ENCODE peak calls at places on chromosomes 11 and 22, in eight cellular contexts. P is HepG2; J is Peyer's patch; O is uterus; M is tibial nerve; Q is effector memory CD4-positive, alpha-beta T cell; Y is CD4-positive, alpha-beta memory T cell; G is GM23338. K is an unnamed sample.
A peak's percentile ranks its signal among the peaks of the same experiment; 100 is the strongest.

GRCh38 chr22:46110215-46110614 is 40.1 kb upstream of the PPARA start:
- DNase-seq in P (no peak), J (no peak), O (peak; percentile 75), M (no peak), Q (no peak), Y (no peak), G (no peak), K (no peak)

GRCh38 chr11:3198815-3199214 is 19.8 kb downstream of the MRGPRG start:
- DNase-seq in P (no peak), J (no peak), O (no peak), M (no peak), Q (no peak), Y (no peak), G (no peak), K (no peak)

GRCh38 chr22:19108807-19109197 is 13.4 kb downstream of the DGCR2 start:
- DNase-seq in P (no peak), J (no peak), O (no peak), M (no peak), Q (no peak), Y (no peak), G (no peak), K (no peak)

GRCh38 chr11:66123902-66124301 is 53.8 kb downstream of the PACS1 start:
- DNase-seq in P (no peak), J (no peak), O (no peak), M (no peak), Q (no peak), Y (no peak), G (no peak), K (no peak)

GRCh38 chr11:1422481-1422880 is 32.7 kb downstream of the BRSK2 start:
- DNase-seq in P (no peak), J (no peak), O (no peak), M (no peak), Q (no peak), Y (no peak), G (peak; percentile 56), K (no peak)

GRCh38 chr11:27471067-27471587 is 1.5 kb downstream of the LGR4 start:
- DNase-seq in P (peak; percentile 21), J (no peak), O (no peak), M (no peak), Q (no peak), Y (peak; percentile 5), G (peak; percentile 51), K (no peak)

GRCh38 chr11:117600261-117600783 is 196.7 kb downstream of the DSCAML1 start:
- DNase-seq in P (no peak), J (no peak), O (no peak), M (no peak), Q (no peak), Y (no peak), G (no peak), K (no peak)

GRCh38 chr11:73426184-73426845 is 50.1 kb downstream of the RELT start:
- DNase-seq in P (no peak), J (no peak), O (no peak), M (no peak), Q (no peak), Y (no peak), G (no peak), K (no peak)

GRCh38 chr11:110128161-110128560 is 35.0 kb downstream of the ZC3H12C start:
- DNase-seq in P (no peak), J (no peak), O (no peak), M (no peak), Q (no peak), Y (no peak), G (peak; percentile 74), K (no peak)

GRCh38 chr11:63931045-63931444 is 7.8 kb upstream of the NAA40 start:
- DNase-seq in P (no peak), J (no peak), O (no peak), M (no peak), Q (no peak), Y (no peak), G (no peak), K (no peak)

GRCh38 chr11:128678017-128678416 is 15.9 kb upstream of the FLI1 start:
- DNase-seq in P (no peak), J (no peak), O (no peak), M (no peak), Q (no peak), Y (no peak), G (no peak), K (no peak)

GRCh38 chr22:38034278-38034882 is 22.8 kb upstream of the PICK1 start:
- DNase-seq in P (peak; percentile 50), J (no peak), O (peak; percentile 72), M (no peak), Q (no peak), Y (no peak), G (peak; percentile 84), K (no peak)

DNA sequence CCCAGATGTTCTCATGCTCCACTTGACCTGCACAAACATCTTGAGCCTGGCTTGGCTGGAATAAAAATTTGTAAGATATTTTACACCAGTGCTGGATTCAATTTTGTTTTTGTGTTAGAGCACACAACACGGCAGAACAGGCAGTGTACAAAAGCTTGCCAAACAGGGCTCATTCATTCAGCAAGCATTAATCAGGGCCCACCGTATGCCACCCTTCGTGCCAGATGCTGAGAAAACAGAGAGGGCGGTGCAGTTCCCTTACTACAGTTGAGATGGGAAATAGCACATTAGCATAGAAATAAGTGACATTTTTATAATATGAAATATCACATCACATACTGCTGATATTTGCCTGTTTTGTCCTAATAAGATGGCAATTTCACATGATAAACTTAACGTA is 133.2 kb upstream of the PARVA start:
- DNase-seq in P (no peak), J (no peak), O (no peak), M (no peak), Q (no peak), Y (no peak), G (no peak), K (no peak)
- H3K4me1 ChIP-seq in P (peaks cover 27% of the 10 kb centered on the region), J (no peaks in the 10 kb centered on the region), O (no peaks in the 10 kb centered on the region), M (no peaks in the 10 kb centered on the region), Q (peaks cover 6% of the 10 kb centered on the region), Y (peaks cover 10% of the 10 kb centered on the region), G (no peaks in the 10 kb centered on the region), K (peaks cover 23% of the 10 kb centered on the region)

DNA sequence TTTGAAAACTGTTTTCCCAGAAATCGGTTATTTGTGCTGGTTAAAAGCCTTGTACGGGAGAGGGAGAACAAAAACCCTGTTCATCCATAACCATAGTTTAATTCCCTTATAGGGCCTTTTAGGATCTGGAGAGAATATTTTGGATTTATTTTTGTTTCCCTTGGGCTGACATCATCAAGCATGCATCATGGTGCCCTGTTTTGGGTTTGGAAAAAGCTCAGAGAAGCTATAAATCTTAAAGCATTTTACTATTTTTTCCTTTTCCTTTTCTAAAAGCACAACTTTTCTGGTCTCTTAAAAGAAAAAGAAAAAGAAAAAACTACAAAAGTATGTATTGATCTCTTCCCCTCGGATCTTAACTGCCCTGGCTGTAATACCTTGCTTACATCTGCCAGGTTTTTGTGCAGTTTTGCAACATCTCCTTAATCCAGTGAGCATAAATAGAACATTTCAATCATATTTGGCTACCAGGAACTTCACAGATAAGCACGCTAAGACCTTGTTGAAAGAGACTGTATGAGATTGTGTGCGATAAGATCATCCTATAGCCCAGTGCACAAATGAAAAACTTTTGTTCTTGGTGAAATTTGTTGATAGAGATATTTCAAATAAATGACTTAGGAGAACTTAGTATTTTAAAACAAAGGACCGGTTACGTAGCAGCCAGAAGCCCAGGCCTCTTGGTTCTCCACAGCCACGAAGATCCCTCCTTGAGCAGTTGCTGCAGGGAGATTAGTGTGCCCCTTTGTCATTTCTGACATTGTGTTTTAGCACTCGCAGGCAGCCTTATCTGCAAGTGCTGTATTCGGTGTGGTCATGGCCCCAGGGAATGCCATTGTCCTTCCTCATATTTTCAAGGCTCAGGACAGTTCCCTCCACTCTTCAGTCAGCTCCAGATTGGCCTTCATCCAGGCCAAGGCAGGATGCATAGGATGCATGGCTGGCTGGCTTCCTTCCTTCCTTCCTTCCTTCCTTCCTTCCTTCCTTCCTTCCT is 88.2 kb downstream of the ZBTB16 start:
- DNase-seq in P (no peak), J (no peak), O (no peak), M (no peak), Q (no peak), Y (no peak), G (no peak), K (no peak)
- H3K4me1 ChIP-seq in P (no peaks in the 10 kb centered on the region), J (no peaks in the 10 kb centered on the region), O (peaks cover 32% of the 10 kb centered on the region), M (peaks cover 56% of the 10 kb centered on the region), Q (no peaks in the 10 kb centered on the region), Y (peaks cover 13% of the 10 kb centered on the region), G (peaks cover 9% of the 10 kb centered on the region), K (peaks cover 3% of the 10 kb centered on the region)

GRCh38 chr22:50544078-50544745 is 1.5 kb upstream of the KLHDC7B start:
- DNase-seq in P (no peak), J (peak; percentile 82), O (no peak), M (peak; percentile 52), Q (peak; percentile 75), Y (peak; percentile 76), G (peak; percentile 93), K (peak; percentile 81)

GRCh38 chr22:50542416-50542927 is 3.2 kb upstream of the KLHDC7B start:
- DNase-seq in P (no peak), J (no peak), O (no peak), M (no peak), Q (no peak), Y (no peak), G (no peak), K (no peak)

GRCh38 chr22:50545522-50546325 is at the start of gene KLHDC7B:
- DNase-seq in P (no peak), J (no peak), O (no peak), M (no peak), Q (no peak), Y (no peak), G (no peak), K (no peak)

GRCh38 chr22:50546326-50547230 is 879 bp downstream of the KLHDC7B start:
- DNase-seq in P (no peak), J (no peak), O (no peak), M (no peak), Q (no peak), Y (no peak), G (no peak), K (peak; percentile 6)

DNA sequence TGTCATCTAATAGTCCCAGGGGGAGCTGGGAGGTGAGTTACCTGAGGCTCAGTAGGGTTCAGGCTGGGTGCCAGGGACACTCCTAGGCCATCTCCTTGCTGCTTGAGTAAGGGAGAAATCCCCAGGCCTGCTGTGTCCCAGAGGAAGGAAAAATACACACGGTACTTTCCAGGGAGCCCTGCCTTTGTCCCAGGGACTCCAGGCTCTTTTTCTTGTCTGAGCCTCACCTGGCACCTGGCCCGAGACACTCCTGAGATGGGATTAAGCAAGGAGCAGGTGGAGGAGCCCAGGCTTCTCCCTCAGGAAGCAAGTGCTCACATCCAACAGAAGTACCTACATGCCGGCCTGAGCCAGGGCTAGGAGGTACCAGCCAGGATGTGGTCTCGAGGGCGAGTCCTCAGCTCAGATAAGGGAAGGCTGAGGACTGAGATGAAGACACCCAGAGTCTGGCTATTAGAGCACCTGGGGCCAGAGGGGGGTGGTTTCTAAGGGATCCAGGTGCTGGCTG is 899 bp upstream of the KLHDC7B start:
- DNase-seq in P (no peak), J (no peak), O (no peak), M (no peak), Q (no peak), Y (peak; percentile 27), G (no peak), K (peak; percentile 37)
- H3K4me1 ChIP-seq in P (peaks cover 30% of the 10 kb centered on the region), J (peaks cover 10% of the 10 kb centered on the region), O (peaks cover 12% of the 10 kb centered on the region), M (peaks cover 24% of the 10 kb centered on the region), Q (peaks cover 42% of the 10 kb centered on the region), Y (peaks cover 53% of the 10 kb centered on the region), G (no peaks in the 10 kb centered on the region), K (peaks cover 44% of the 10 kb centered on the region)

DNA sequence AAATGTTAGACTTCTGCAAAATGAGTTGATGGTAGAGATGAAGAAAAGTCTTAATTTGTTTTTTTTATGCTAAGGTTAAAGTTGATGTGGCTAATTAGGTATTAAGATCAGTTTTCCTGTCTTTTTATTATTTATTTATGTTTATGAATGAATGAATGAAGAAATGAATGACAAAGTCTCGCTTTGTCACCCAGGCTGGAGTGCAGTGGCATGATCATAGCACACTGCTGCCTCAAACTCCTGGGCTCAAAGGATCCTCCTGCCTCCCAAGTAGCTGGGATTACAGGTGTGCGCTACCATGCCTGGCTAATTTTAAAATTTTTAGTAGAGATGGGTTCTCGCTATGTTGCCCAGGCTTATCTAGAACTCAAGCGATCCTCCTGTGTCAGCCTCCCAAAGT is 29.2 kb downstream of the MTMR3 start:
- DNase-seq in P (no peak), J (no peak), O (no peak), M (no peak), Q (no peak), Y (no peak), G (no peak), K (no peak)
- H3K4me1 ChIP-seq in P (peaks cover 65% of the 10 kb centered on the region), J (no peaks in the 10 kb centered on the region), O (peaks cover 5% of the 10 kb centered on the region), M (peaks cover 31% of the 10 kb centered on the region), Q (peaks cover 6% of the 10 kb centered on the region), Y (peaks cover 40% of the 10 kb centered on the region), G (peaks cover 36% of the 10 kb centered on the region), K (peaks cover 14% of the 10 kb centered on the region)

K was measured in CD8-positive, alpha-beta T cell.